ENCODE peak calls at places on chromosome 22, in ten cellular contexts. H is HAP-1; I is T47D; S is esophagus squamous epithelium; P is NCI-H774; T is AG08396; Q is T1000; J is A549; B is NCI-H1105 treated with DMSO at 0.1 percent for 48 hours; E is stimulated activated CD8-positive, alpha-beta memory T cell treated with anti-CD3 and anti-CD28 coated beads, Interleukin-15, amount 100 ng/mL, for 4 hours. O is an unnamed sample.

GRCh38 chr22:48101704-48102103 is 1339.3 kb downstream of the TBC1D22A start:
- DNase-seq in H (no peak), I (no peak), S (no peak), P (no peak), T (no peak), Q (no peak), J (no peak), B (no peak), E (no peak), O (no peak)

GRCh38 chr22:43837666-43838065 is 24.6 kb downstream of the SULT4A1 start:
- DNase-seq in H (no peak), I (no peak), S (no peak), P (no peak), T (no peak), Q (no peak), J (no peak), B (no peak), E (no peak), O (no peak)

GRCh38 chr22:43238526-43239006 is 51.6 kb upstream of the TTLL12 start:
- DNase-seq in H (no peak), I (no peak), S (no peak), P (no peak), T (no peak), Q (no peak), J (no peak), B (no peak), E (no peak), O (no peak)

GRCh38 chr22:38681784-38682335 is at the start of gene TOMM22:
- DNase-seq in H (peak), I (peak), S (peak), P (peak), T (peak), Q (peak), J (peak), B (peak), E (peak), O (peak)

GRCh38 chr22:49638788-49639187 is 188.9 kb downstream of the BRD1 start:
- DNase-seq in H (no peak), I (no peak), S (no peak), P (no peak), T (peak), Q (no peak), J (no peak), B (no peak), E (no peak), O (no peak)

GRCh38 chr22:41445171-41446056 is 1.2 kb downstream of the TOB2 start:
- DNase-seq in H (peak), I (no peak), S (no peak), P (no peak), T (no peak), Q (no peak), J (no peak), B (peak), E (no peak), O (no peak)

GRCh38 chr22:43387815-43388214 is 24.0 kb upstream of the MPPED1 start:
- DNase-seq in H (no peak), I (no peak), S (no peak), P (no peak), T (no peak), Q (no peak), J (no peak), B (no peak), E (no peak), O (no peak)

GRCh38 chr22:26624788-26625187 is 3.0 kb downstream of the CRYBA4 start:
- DNase-seq in H (no peak), I (no peak), S (no peak), P (no peak), T (no peak), Q (no peak), J (no peak), B (no peak), E (no peak), O (no peak)

GRCh38 chr22:34951212-34951611 is 114.7 kb upstream of the ISX start:
- DNase-seq in H (no peak), I (no peak), S (no peak), P (no peak), T (no peak), Q (no peak), J (no peak), B (no peak), E (no peak), O (no peak)

GRCh38 chr22:40694409-40694808 is 15.1 kb downstream of the MCHR1 start:
- DNase-seq in H (no peak), I (no peak), S (no peak), P (no peak), T (no peak), Q (no peak), J (no peak), B (peak), E (no peak), O (no peak)

GRCh38 chr22:23088199-23088604 is 17.9 kb downstream of the GNAZ start:
- DNase-seq in H (no peak), I (no peak), S (no peak), P (no peak), T (no peak), Q (no peak), J (no peak), B (no peak), E (no peak), O (no peak)

GRCh38 chr22:42270512-42271190 is at the start of gene TCF20:
- DNase-seq in H (peak), I (peak), S (no peak), P (peak), T (peak), Q (peak), J (peak), B (peak), E (peak), O (peak)

GRCh38 chr22:29581799-29582198 is 886 bp upstream of the NIPSNAP1 start:
- DNase-seq in H (no peak), I (peak), S (no peak), P (peak), T (no peak), Q (no peak), J (no peak), B (no peak), E (no peak), O (no peak)